ENCODE peak calls at places on chromosomes 6 and 20, in five cellular contexts. K, H, M, O and Y are unnamed samples.

GRCh38 chr6:27839303-27840081 is 72.7 kb downstream of the OR2B2 start:
- DNase-seq in K (no peak), H (no peak), M (peak; percentile 90), O (no peak), Y (peak; percentile 72)

GRCh38 chr20:4169360-4170214 is 154.2 kb upstream of the RNF24 start:
- DNase-seq in K (no peak), H (no peak), M (no peak), O (no peak), Y (no peak)

GRCh38 chr6:88403486-88403885 is 237.3 kb upstream of the CNR1 start:
- DNase-seq in K (no peak), H (no peak), M (no peak), O (no peak), Y (no peak)

GRCh38 chr6:18507018-18507415 is 119.9 kb downstream of the RNF144B start:
- DNase-seq in K (no peak), H (no peak), M (no peak), O (no peak), Y (no peak)

GRCh38 chr6:43122146-43122545 is 46.0 kb downstream of the PTK7 start:
- DNase-seq in K (no peak), H (no peak), M (no peak), O (no peak), Y (no peak)

GRCh38 chr6:53067799-53068442 is 2.7 kb downstream of the FBXO9 start:
- DNase-seq in K (no peak), H (no peak), M (no peak), O (no peak), Y (peak; percentile 10)

GRCh38 chr20:16258766-16259165 is 314.5 kb downstream of the KIF16B start:
- DNase-seq in K (no peak), H (no peak), M (no peak), O (no peak), Y (no peak)

GRCh38 chr20:3661836-3662665 is 1.1 kb downstream of the GFRA4 start:
- DNase-seq in K (no peak), H (no peak), M (no peak), O (no peak), Y (no peak)

GRCh38 chr6:169367507-169367906 is 113.9 kb upstream of the THBS2 start:
- DNase-seq in K (no peak), H (no peak), M (no peak), O (no peak), Y (no peak)

GRCh38 chr6:169785566-169785965 is 34.1 kb downstream of the ERMARD start:
- DNase-seq in K (peak; percentile 10), H (no peak), M (no peak), O (no peak), Y (no peak)

GRCh38 chr20:10242166-10242565 is 23.5 kb downstream of the SNAP25 start:
- DNase-seq in K (no peak), H (no peak), M (no peak), O (no peak), Y (peak; percentile 18)

GRCh38 chr6:25054469-25054868 is 118.7 kb upstream of the RIPOR2 start:
- DNase-seq in K (no peak), H (no peak), M (peak; percentile 88), O (no peak), Y (peak; percentile 86)

GRCh38 chr6:25052181-25052580 is 116.4 kb upstream of the RIPOR2 start:
- DNase-seq in K (no peak), H (no peak), M (no peak), O (no peak), Y (no peak)

GRCh38 chr6:25056130-25056529 is 120.4 kb upstream of the RIPOR2 start:
- DNase-seq in K (no peak), H (no peak), M (no peak), O (no peak), Y (no peak)

GRCh38 chr6:25051083-25051482 is 115.3 kb upstream of the RIPOR2 start:
- DNase-seq in K (no peak), H (no peak), M (no peak), O (no peak), Y (no peak)

DNA sequence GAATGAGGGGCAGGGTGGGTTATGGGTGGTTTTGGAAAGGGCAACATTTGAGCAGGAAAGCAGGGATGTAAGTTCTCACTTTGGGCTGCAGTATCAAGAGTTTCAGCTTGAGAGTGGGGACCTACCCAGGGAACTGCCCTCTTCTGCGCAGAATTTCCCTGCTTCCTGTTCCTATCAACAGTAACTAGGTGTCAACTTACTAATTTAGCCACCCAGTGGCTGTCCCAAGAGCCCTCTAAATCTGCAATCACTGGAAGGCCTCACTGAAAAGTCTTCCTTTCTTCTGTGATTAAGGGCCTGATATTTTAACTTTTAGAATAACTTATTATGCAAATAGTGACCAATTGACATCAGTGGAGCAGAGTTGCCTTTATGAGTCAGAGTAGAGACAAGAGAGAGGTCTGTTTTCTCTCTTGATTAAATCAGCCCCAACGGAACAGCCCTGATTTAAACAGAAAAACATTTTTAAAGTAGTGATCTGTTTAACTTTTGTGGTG is 118.2 kb upstream of the RIPOR2 start:
- DNase-seq in K (no peak), H (no peak), M (peak; percentile 88), O (no peak), Y (peak; percentile 89)
- H3K4me1 ChIP-seq in K (no peaks in the 10 kb centered on the region), H (no peaks in the 10 kb centered on the region), M (peaks cover 36% of the 10 kb centered on the region), O (no peaks in the 10 kb centered on the region), Y (peaks cover 7% of the 10 kb centered on the region)

GRCh38 chr6:84770521-84770920 is 6.1 kb upstream of the TBX18 start:
- DNase-seq in K (no peak), H (no peak), M (no peak), O (no peak), Y (no peak)
- H2BK15ac ChIP-seq in K (no peak overlapping the region), H (no peak overlapping the region), M (no peak overlapping the region), O (no peak overlapping the region), Y (no peak overlapping the region)

GRCh38 chr6:85191656-85192055 is 258.2 kb upstream of the NT5E start:
- DNase-seq in K (no peak), H (no peak), M (peak; percentile 28), O (no peak), Y (no peak)
- H2AFZ ChIP-seq in K (no peak overlapping the region), H (no peak overlapping the region), M (no peak overlapping the region), O (no peak overlapping the region), Y (no peak overlapping the region)

GRCh38 chr6:152298055-152298647 is 339.0 kb downstream of the SYNE1 start:
- DNase-seq in K (no peak), H (no peak), M (no peak), O (no peak), Y (no peak)
- H3K4me1 ChIP-seq in K (peaks cover 3% of the 10 kb centered on the region), H (peaks cover 5% of the 10 kb centered on the region), M (peaks cover 9% of the 10 kb centered on the region), O (no peaks in the 10 kb centered on the region), Y (peaks cover 9% of the 10 kb centered on the region)

DNA sequence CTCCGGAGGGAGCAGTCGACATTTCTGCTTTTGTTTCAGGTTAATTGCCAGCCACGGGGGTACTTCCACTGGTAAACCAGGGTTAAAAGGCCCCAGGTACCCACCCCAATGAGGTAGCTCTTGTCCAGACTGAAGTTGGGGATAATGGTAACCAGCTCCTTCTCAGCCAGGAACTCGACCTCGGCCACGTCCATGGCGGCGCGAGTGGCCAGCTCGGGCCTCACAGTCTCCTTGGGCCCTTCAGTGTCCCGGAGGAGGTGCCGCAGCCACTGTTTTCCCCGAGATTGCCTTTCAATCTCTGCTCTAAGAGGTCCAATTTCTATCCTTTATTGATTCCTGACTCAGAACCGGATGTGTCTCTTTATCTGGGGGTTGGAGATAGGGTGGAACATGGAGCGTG is 13.7 kb downstream of the ARHGAP40 start:
- DNase-seq in K (no peak), H (no peak), M (no peak), O (no peak), Y (no peak)
- H2BK15ac ChIP-seq in K (no peak overlapping the region), H (no peak overlapping the region), M (no peak overlapping the region), O (no peak overlapping the region), Y (no peak overlapping the region)

GRCh38 chr6:1103027-1103426 is 208.9 kb upstream of the FOXQ1 start:
- DNase-seq in K (no peak), H (no peak), M (no peak), O (no peak), Y (no peak)
- H2AFZ ChIP-seq in K (no peak overlapping the region), H (no peak overlapping the region), M (no peak overlapping the region), O (no peak overlapping the region), Y (no peak overlapping the region)

DNA sequence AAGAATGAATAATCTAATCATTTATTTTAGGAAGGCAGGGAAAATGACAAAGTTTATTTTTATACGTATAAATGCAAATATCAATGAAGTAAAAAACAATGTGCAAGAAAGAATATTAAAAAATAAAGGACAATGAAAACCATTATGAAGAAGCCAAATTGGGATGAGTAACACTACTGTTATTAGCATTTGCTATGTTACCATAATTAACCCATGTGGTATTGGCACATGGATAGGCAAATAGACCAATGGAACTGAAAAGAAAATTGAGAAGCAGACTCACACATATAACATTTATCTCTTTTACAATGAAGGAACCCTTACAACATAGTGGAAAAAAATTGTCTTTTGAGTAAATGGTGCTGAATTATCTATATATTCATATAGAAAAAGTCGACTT is 214.6 kb downstream of the CLVS2 start:
- DNase-seq in K (no peak), H (no peak), M (no peak), O (no peak), Y (no peak)
- H3K4me1 ChIP-seq in K (no peaks in the 10 kb centered on the region), H (no peaks in the 10 kb centered on the region), M (no peaks in the 10 kb centered on the region), O (no peaks in the 10 kb centered on the region), Y (no peaks in the 10 kb centered on the region)

DNA sequence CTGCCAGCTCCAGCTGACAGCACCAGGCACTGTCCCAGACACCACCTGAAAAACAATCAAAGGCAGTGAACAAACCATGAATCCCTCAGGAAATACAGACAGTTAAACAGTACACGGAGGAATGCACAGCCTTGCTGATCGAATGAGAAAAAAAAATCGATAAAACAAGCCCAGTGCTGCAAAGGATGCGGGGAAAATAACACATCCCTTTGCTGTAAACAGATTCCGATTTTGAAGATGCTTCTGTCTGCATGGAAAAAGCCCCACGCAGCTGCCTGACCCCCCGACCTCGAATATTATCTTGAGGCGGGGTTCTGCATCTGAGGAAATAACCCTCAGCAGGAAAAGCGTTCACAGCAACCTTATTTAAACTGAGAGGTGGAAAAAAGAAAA is 43.9 kb downstream of the RBM38 start:
- DNase-seq in K (no peak), H (no peak), M (no peak), O (no peak), Y (no peak)
- H2BK15ac ChIP-seq in K (no peak overlapping the region), H (peak overlapping the region; percentile 18), M (no peak overlapping the region), O (no peak overlapping the region), Y (no peak overlapping the region)

DNA sequence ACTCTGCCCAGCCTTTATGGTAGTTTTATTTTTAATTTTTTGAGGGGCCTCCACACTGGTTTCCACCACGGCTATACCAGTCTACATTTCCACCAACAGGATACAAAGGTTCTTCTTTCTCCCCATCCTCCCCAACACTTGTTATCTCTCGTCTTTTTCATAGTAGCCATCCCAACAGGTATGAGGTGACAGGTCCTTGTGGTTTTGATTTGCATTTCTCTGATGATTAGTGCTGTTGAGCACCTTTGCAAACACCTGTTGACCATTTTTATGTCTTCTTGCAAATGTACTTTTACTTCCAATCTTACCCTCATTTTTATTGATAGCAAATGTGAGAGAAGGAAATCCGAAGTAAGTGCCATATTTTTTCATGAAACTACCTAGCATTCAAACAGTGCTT is 195.4 kb upstream of the PREP start:
- DNase-seq in K (no peak), H (no peak), M (no peak), O (no peak), Y (no peak)
- H2AFZ ChIP-seq in K (no peak overlapping the region), H (no peak overlapping the region), M (no peak overlapping the region), O (no peak overlapping the region), Y (no peak overlapping the region)